ENCODE peak calls at places on chromosomes 7 and 10, in ten cellular contexts. A, K, V, M, Q, X, W, C, J and L are unnamed samples.

GRCh38 chr10:98293550-98294269 is 25.7 kb upstream of the LOXL4 start:
- DNase-seq in W (no peak), X (no peak), V (peak), K (peak), J (no peak), C (no peak), A (no peak), M (no peak), Q (no peak), L (peak)

GRCh38 chr7:80895056-80895455 is 23.8 kb downstream of the SEMA3C start:
- DNase-seq in W (no peak), M (no peak), X (no peak), Q (no peak), V (no peak), C (no peak), K (no peak), A (no peak), J (no peak), L (peak)

GRCh38 chr10:4541292-4541691 is 284.7 kb upstream of the AKR1E2 start:
- DNase-seq in K (no peak), A (peak), J (no peak), V (peak), M (no peak), X (no peak), W (no peak), C (no peak), Q (no peak), L (peak)

GRCh38 chr7:116815041-116815440 is 47.3 kb upstream of the CAPZA2 start:
- DNase-seq in W (no peak), Q (no peak), M (no peak), A (no peak), J (no peak), X (no peak), V (no peak), K (no peak), C (no peak), L (no peak)

GRCh38 chr7:98205162-98205845 is 5.9 kb upstream of the BHLHA15 start:
- DNase-seq in X (no peak), A (no peak), Q (no peak), W (no peak), V (no peak), J (no peak), C (no peak), M (no peak), K (no peak), L (no peak)

GRCh38 chr7:106317971-106318370 is 33.2 kb upstream of the NAMPT start:
- DNase-seq in C (no peak), A (no peak), J (no peak), X (no peak), K (no peak), V (peak), Q (no peak), M (no peak), W (no peak), L (peak)

GRCh38 chr7:100489824-100490223 is 6.1 kb downstream of the NYAP1 start:
- DNase-seq in C (peak), A (peak), K (no peak), V (peak), M (peak), W (peak), J (no peak), Q (peak), X (peak), L (peak)

GRCh38 chr10:73910764-73911552 is at the start of gene PLAU:
- DNase-seq in C (peak), Q (peak), A (no peak), V (no peak), W (peak), J (peak), X (peak), K (peak), M (peak), L (peak)

GRCh38 chr7:75667938-75668337 is 70.8 kb downstream of the HIP1 start:
- DNase-seq in A (no peak), J (no peak), W (no peak), V (no peak), M (no peak), C (no peak), Q (no peak), X (no peak), K (no peak), L (peak)

GRCh38 chr7:157253850-157254249 is 83.0 kb upstream of the DNAJB6 start:
- DNase-seq in W (no peak), V (no peak), A (no peak), C (no peak), K (no peak), J (peak), X (no peak), Q (no peak), M (no peak), L (no peak)

GRCh38 chr7:116502201-116503096 is 2.9 kb downstream of the CAV2 start:
- DNase-seq in C (no peak), Q (no peak), M (no peak), X (no peak), K (no peak), V (no peak), J (no peak), W (no peak), A (no peak), L (no peak)

GRCh38 chr7:150390206-150390605 is 11.1 kb downstream of the ZNF775 start:
- DNase-seq in M (no peak), K (no peak), Q (no peak), W (no peak), A (no peak), X (no peak), C (no peak), V (peak), J (no peak), L (peak)

GRCh38 chr7:41685684-41686083 is 17.2 kb downstream of the INHBA start:
- DNase-seq in J (no peak), C (no peak), W (no peak), A (no peak), M (no peak), V (peak), Q (no peak), X (no peak), K (no peak), L (peak)

GRCh38 chr7:29384277-29384676 is 179.4 kb upstream of the PRR15 start:
- DNase-seq in X (no peak), Q (no peak), W (no peak), J (no peak), V (no peak), M (no peak), K (no peak), A (no peak), C (no peak), L (no peak)

GRCh38 chr7:375901-376305 is 85.9 kb downstream of the FOXL3 start:
- DNase-seq in J (no peak), M (no peak), Q (no peak), C (peak), K (no peak), W (no peak), A (no peak), X (no peak), V (no peak), L (no peak)

GRCh38 chr10:804191-804781 is 114.8 kb upstream of the DIP2C start:
- DNase-seq in W (peak), M (no peak), K (no peak), J (no peak), V (no peak), Q (no peak), A (no peak), C (no peak), X (no peak), L (no peak)

GRCh38 chr7:87225696-87226095 is 6.2 kb upstream of the TMEM243 start:
- DNase-seq in J (no peak), X (no peak), M (no peak), C (no peak), V (peak), K (no peak), W (no peak), Q (no peak), A (no peak), L (peak)

GRCh38 chr10:78981257-78981969 is 87.4 kb upstream of the ZMIZ1 start:
- DNase-seq in K (no peak), M (no peak), C (peak), X (peak), Q (no peak), W (no peak), J (no peak), V (no peak), A (no peak), L (no peak)

GRCh38 chr7:140475747-140476333 is 3.5 kb downstream of the MKRN1 start:
- DNase-seq in W (peak), X (peak), C (peak), Q (peak), A (no peak), V (peak), M (no peak), J (no peak), K (peak), L (peak)

GRCh38 chr7:28768577-28769147 is 189.5 kb downstream of the TRIL start:
- DNase-seq in A (peak), C (no peak), W (no peak), X (no peak), Q (no peak), M (peak), J (no peak), V (peak), K (no peak), L (peak)

GRCh38 chr10:132201111-132201989 is 14.6 kb downstream of the DPYSL4 start:
- DNase-seq in V (no peak), M (no peak), J (no peak), C (no peak), X (no peak), A (no peak), K (no peak), Q (no peak), W (no peak), L (no peak)

GRCh38 chr7:114889646-114890285 is 32.1 kb upstream of the MDFIC start:
- DNase-seq in V (peak), C (no peak), M (no peak), A (peak), X (no peak), W (no peak), Q (peak), K (no peak), J (no peak), L (peak)

GRCh38 chr10:105187243-105187642 is 546.2 kb downstream of the SORCS3 start:
- DNase-seq in Q (no peak), W (no peak), V (no peak), M (no peak), J (no peak), C (no peak), K (no peak), A (no peak), X (no peak), L (no peak)

GRCh38 chr7:30241767-30242166 is 42.6 kb upstream of the ZNRF2 start:
- DNase-seq in K (no peak), A (no peak), V (no peak), J (no peak), X (no peak), M (no peak), C (no peak), Q (no peak), W (no peak), L (no peak)

GRCh38 chr10:47035447-47036337 is 124.5 kb downstream of the PTPN20 start:
- DNase-seq in A (no peak), V (no peak), Q (no peak), X (no peak), W (no peak), M (no peak), K (peak), J (no peak), C (no peak), L (no peak)

GRCh38 chr7:29764227-29764626 is 42.1 kb upstream of the WIPF3 start:
- DNase-seq in X (no peak), A (no peak), M (peak), J (no peak), C (no peak), Q (peak), W (peak), V (no peak), K (no peak), L (no peak)

GRCh38 chr10:110460111-110460809 is 37.4 kb upstream of the DUSP5 start:
- DNase-seq in K (no peak), J (no peak), A (no peak), X (no peak), M (no peak), Q (no peak), V (peak), W (peak), C (peak), L (peak)

GRCh38 chr10:102628451-102628911 is 15.8 kb upstream of the TRIM8 start:
- DNase-seq in C (no peak), J (peak), X (no peak), A (no peak), Q (no peak), W (no peak), K (peak), V (peak), M (peak), L (peak)

GRCh38 chr7:108000875-108001758 is 1.8 kb downstream of the LAMB1 start:
- DNase-seq in A (no peak), M (peak), Q (peak), C (peak), W (peak), J (peak), K (peak), X (no peak), V (peak), L (peak)

GRCh38 chr10:129416136-129416530 is 50.9 kb upstream of the MGMT start:
- DNase-seq in J (no peak), V (no peak), K (no peak), C (no peak), X (no peak), Q (no peak), A (no peak), M (no peak), W (no peak), L (no peak)